ENCODE peak calls at places on chromosomes 5 and 9, in nine cellular contexts. D is activated CD8-positive, alpha-beta memory T cell treated with anti-CD3 and anti-CD28 coated beads for 4 hours; A is stimulated activated CD8-positive, alpha-beta memory T cell treated with anti-CD3 and anti-CD28 coated beads, Interleukin-2, amount 100 ng/mL, for 1 hour; L is EL; M is HEK293T; O is Right ventricle myocardium superior; T is COR-L47; R is left colon; B is RWPE1. P is an unnamed sample.

GRCh38 chr5:140324834-140325195 is 21.6 kb downstream of the HBEGF start:
- DNase-seq in D (no peak), A (no peak), L (peak; percentile 77), M (no peak), O (no peak), T (no peak), R (no peak), B (no peak), P (no peak)

GRCh38 chr5:66814146-66814991 is 218.2 kb downstream of the MAST4 start:
- DNase-seq in D (no peak), A (no peak), L (peak; percentile 33), M (peak; percentile 57), O (no peak), T (peak; percentile 55), R (no peak), B (peak; percentile 83), P (peak; percentile 51)

GRCh38 chr5:13860176-13860575 is 84.3 kb downstream of the DNAH5 start:
- DNase-seq in D (no peak), A (no peak), L (no peak), M (no peak), O (no peak), T (no peak), R (no peak), B (no peak), P (no peak)

GRCh38 chr5:172420215-172420934 is 34.0 kb downstream of the SH3PXD2B start:
- DNase-seq in D (no peak), A (no peak), L (peak; percentile 88), M (no peak), O (peak; percentile 73), T (no peak), R (peak; percentile 88), B (peak; percentile 100), P (peak; percentile 67)

GRCh38 chr5:172133359-172134029 is 54.5 kb downstream of the STK10 start:
- DNase-seq in D (peak; percentile 33), A (no peak), L (peak; percentile 95), M (no peak), O (no peak), T (no peak), R (no peak), B (peak; percentile 90), P (no peak)

GRCh38 chr9:4333787-4334186 is 33.9 kb upstream of the GLIS3 start:
- DNase-seq in D (no peak), A (no peak), L (no peak), M (no peak), O (no peak), T (no peak), R (no peak), B (no peak), P (no peak)

GRCh38 chr5:139038618-139039305 is 159.4 kb downstream of the SIL1 start:
- DNase-seq in D (no peak), A (no peak), L (no peak), M (peak; percentile 16), O (no peak), T (no peak), R (no peak), B (no peak), P (peak; percentile 40)

GRCh38 chr9:127572961-127573727 is 38.9 kb upstream of the STXBP1 start:
- DNase-seq in D (no peak), A (no peak), L (peak; percentile 84), M (no peak), O (no peak), T (no peak), R (peak; percentile 69), B (no peak), P (no peak)

GRCh38 chr5:32130865-32131264 is 43.3 kb downstream of the GOLPH3 start:
- DNase-seq in D (no peak), A (no peak), L (no peak), M (no peak), O (no peak), T (no peak), R (no peak), B (no peak), P (no peak)

GRCh38 chr9:77929942-77930341 is 101.7 kb downstream of the GNAQ start:
- DNase-seq in D (no peak), A (no peak), L (no peak), M (no peak), O (no peak), T (no peak), R (no peak), B (no peak), P (no peak)

GRCh38 chr9:6757132-6757987 is at the start of gene KDM4C:
- DNase-seq in D (peak; percentile 87), A (peak; percentile 91), L (peak; percentile 94), M (peak; percentile 54), O (peak; percentile 97), T (peak; percentile 94), R (peak; percentile 94), B (peak; percentile 95), P (peak; percentile 95)

GRCh38 chr9:89495824-89496555 is 1.9 kb downstream of the SEMA4D start:
- DNase-seq in D (no peak), A (no peak), L (no peak), M (no peak), O (no peak), T (no peak), R (no peak), B (no peak), P (no peak)

GRCh38 chr5:31196309-31196708 is 2.8 kb downstream of the CDH6 start:
- DNase-seq in D (no peak), A (no peak), L (no peak), M (peak; percentile 21), O (no peak), T (no peak), R (no peak), B (no peak), P (no peak)

GRCh38 chr9:105246656-105247162 is 2.3 kb downstream of the SLC44A1 start:
- DNase-seq in D (no peak), A (no peak), L (no peak), M (no peak), O (no peak), T (no peak), R (no peak), B (no peak), P (no peak)

GRCh38 chr5:91464886-91465646 is 81.9 kb upstream of the ARRDC3 start:
- DNase-seq in D (no peak), A (no peak), L (no peak), M (no peak), O (no peak), T (no peak), R (no peak), B (no peak), P (no peak)

GRCh38 chr5:67050125-67050524 is 146.5 kb downstream of the CD180 start:
- DNase-seq in D (no peak), A (no peak), L (no peak), M (no peak), O (no peak), T (no peak), R (peak; percentile 61), B (no peak), P (no peak)

GRCh38 chr5:91556-92263 is at the start of gene PLEKHG4B:
- DNase-seq in D (no peak), A (no peak), L (peak; percentile 47), M (peak; percentile 47), O (no peak), T (peak; percentile 91), R (no peak), B (no peak), P (peak; percentile 54)

GRCh38 chr9:84875193-84875592 is 205.7 kb downstream of the NTRK2 start:
- DNase-seq in D (no peak), A (no peak), L (no peak), M (no peak), O (no peak), T (no peak), R (no peak), B (no peak), P (no peak)

GRCh38 chr9:120925535-120926396 is 830 bp downstream of the TRAF1 start:
- DNase-seq in D (peak; percentile 74), A (peak; percentile 70), L (peak; percentile 94), M (no peak), O (peak; percentile 53), T (no peak), R (no peak), B (peak; percentile 42), P (no peak)

P was measured in WERI-Rb-1.